ENCODE peak calls at places on chromosomes 1 and 21, in seven cellular contexts. One of them, this sample, is unnamed.

GRCh38 chr1:68470388-68470970 is 20.7 kb upstream of the RPE65 start:
- DNase-seq in mesenchymal stem cell: peak
- DNase-seq in mesendoderm: no peak
- DNase-seq in H1: no peak
- DNase-seq in H9: no peak
- DNase-seq in IMR-90: peak
- DNase-seq in neuronal stem cell: no peak
- DNase-seq in this sample: no peak

GRCh38 chr1:39174400-39175081 is 30.0 kb upstream of the MACF1 start:
- DNase-seq in IMR-90: no peak
- DNase-seq in H9: no peak
- DNase-seq in neuronal stem cell: no peak
- DNase-seq in mesendoderm: no peak
- DNase-seq in mesenchymal stem cell: peak
- DNase-seq in H1: no peak
- DNase-seq in this sample: no peak

GRCh38 chr1:215682232-215682631 is 115.1 kb downstream of the KCTD3 start:
- DNase-seq in neuronal stem cell: no peak
- DNase-seq in H1: no peak
- DNase-seq in IMR-90: peak
- DNase-seq in mesenchymal stem cell: no peak
- DNase-seq in H9: no peak
- DNase-seq in mesendoderm: no peak
- DNase-seq in this sample: no peak

GRCh38 chr1:20359451-20360330 is 69.0 kb downstream of the VWA5B1 start:
- DNase-seq in mesenchymal stem cell: no peak
- DNase-seq in H1: no peak
- DNase-seq in IMR-90: no peak
- DNase-seq in mesendoderm: no peak
- DNase-seq in neuronal stem cell: no peak
- DNase-seq in H9: no peak
- DNase-seq in this sample: no peak

GRCh38 chr1:192357904-192358303 is 41.1 kb downstream of the RGS21 start:
- DNase-seq in mesenchymal stem cell: no peak
- DNase-seq in H9: no peak
- DNase-seq in IMR-90: peak
- DNase-seq in H1: no peak
- DNase-seq in mesendoderm: no peak
- DNase-seq in neuronal stem cell: no peak
- DNase-seq in this sample: no peak

GRCh38 chr1:66553846-66554245 is 19.9 kb downstream of the SGIP1 start:
- DNase-seq in H9: no peak
- DNase-seq in neuronal stem cell: no peak
- DNase-seq in mesendoderm: no peak
- DNase-seq in mesenchymal stem cell: peak
- DNase-seq in IMR-90: peak
- DNase-seq in H1: no peak
- DNase-seq in this sample: no peak

GRCh38 chr1:18948048-18948912 is 8.2 kb downstream of the IFFO2 start:
- DNase-seq in IMR-90: no peak
- DNase-seq in H9: no peak
- DNase-seq in mesenchymal stem cell: peak
- DNase-seq in H1: no peak
- DNase-seq in mesendoderm: no peak
- DNase-seq in neuronal stem cell: no peak
- DNase-seq in this sample: no peak

GRCh38 chr1:243549108-243549507 is 293.3 kb downstream of the SDCCAG8 start:
- DNase-seq in mesendoderm: no peak
- DNase-seq in H9: no peak
- DNase-seq in neuronal stem cell: no peak
- DNase-seq in IMR-90: peak
- DNase-seq in H1: no peak
- DNase-seq in mesenchymal stem cell: peak
- DNase-seq in this sample: peak

GRCh38 chr1:43711049-43711448 is 3.7 kb downstream of the ST3GAL3 start:
- DNase-seq in neuronal stem cell: no peak
- DNase-seq in H1: no peak
- DNase-seq in H9: no peak
- DNase-seq in mesendoderm: no peak
- DNase-seq in IMR-90: peak
- DNase-seq in mesenchymal stem cell: peak
- DNase-seq in this sample: no peak

GRCh38 chr1:48693674-48694347 is 82.9 kb downstream of the BEND5 start:
- DNase-seq in mesenchymal stem cell: no peak
- DNase-seq in IMR-90: no peak
- DNase-seq in H9: no peak
- DNase-seq in H1: no peak
- DNase-seq in mesendoderm: no peak
- DNase-seq in neuronal stem cell: no peak
- DNase-seq in this sample: no peak

GRCh38 chr1:210633636-210634035 is 304.9 kb downstream of the HHAT start:
- DNase-seq in H9: no peak
- DNase-seq in mesendoderm: no peak
- DNase-seq in neuronal stem cell: no peak
- DNase-seq in H1: no peak
- DNase-seq in mesenchymal stem cell: no peak
- DNase-seq in IMR-90: no peak
- DNase-seq in this sample: no peak

GRCh38 chr1:72281144-72281543 is 1.2 kb downstream of the NEGR1 start:
- DNase-seq in neuronal stem cell: no peak
- DNase-seq in H9: no peak
- DNase-seq in mesendoderm: no peak
- DNase-seq in mesenchymal stem cell: peak
- DNase-seq in IMR-90: peak
- DNase-seq in H1: no peak
- DNase-seq in this sample: no peak

GRCh38 chr1:63073530-63074306 is 248.6 kb upstream of the FOXD3 start:
- DNase-seq in neuronal stem cell: peak
- DNase-seq in mesenchymal stem cell: no peak
- DNase-seq in mesendoderm: peak
- DNase-seq in H1: peak
- DNase-seq in IMR-90: no peak
- DNase-seq in H9: peak
- DNase-seq in this sample: no peak

GRCh38 chr21:46604975-46605758 is at the start of gene S100B:
- DNase-seq in mesendoderm: peak
- DNase-seq in neuronal stem cell: no peak
- DNase-seq in H1: peak
- DNase-seq in IMR-90: no peak
- DNase-seq in H9: peak
- DNase-seq in mesenchymal stem cell: no peak
- DNase-seq in this sample: no peak

GRCh38 chr1:38046333-38046883 is at the start of gene POU3F1:
- DNase-seq in neuronal stem cell: no peak
- DNase-seq in mesenchymal stem cell: no peak
- DNase-seq in H9: no peak
- DNase-seq in IMR-90: no peak
- DNase-seq in mesendoderm: no peak
- DNase-seq in H1: no peak
- DNase-seq in this sample: peak

GRCh38 chr1:219990782-219991510 is 55.4 kb downstream of the EPRS1 start:
- DNase-seq in H1: no peak
- DNase-seq in mesendoderm: peak
- DNase-seq in mesenchymal stem cell: peak
- DNase-seq in neuronal stem cell: peak
- DNase-seq in H9: no peak
- DNase-seq in IMR-90: peak
- DNase-seq in this sample: peak

GRCh38 chr1:171641076-171641864 is 11.2 kb downstream of the MYOC start:
- DNase-seq in H1: peak
- DNase-seq in mesenchymal stem cell: no peak
- DNase-seq in neuronal stem cell: no peak
- DNase-seq in H9: peak
- DNase-seq in IMR-90: no peak
- DNase-seq in mesendoderm: peak
- DNase-seq in this sample: no peak
- H3K27ac ChIP-seq in H1: no peak
- H3K27ac ChIP-seq in mesenchymal stem cell: no peak
- H3K27ac ChIP-seq in neuronal stem cell: no peak
- H3K27ac ChIP-seq in H9: no peak
- H3K27ac ChIP-seq in IMR-90: no peak
- H3K27ac ChIP-seq in mesendoderm: no peak
- H3K27ac ChIP-seq in this sample: no peak

GRCh38 chr1:52355436-52355835 is 10.6 kb downstream of the CC2D1B start:
- DNase-seq in H9: no peak
- DNase-seq in mesendoderm: no peak
- DNase-seq in mesenchymal stem cell: no peak
- DNase-seq in IMR-90: no peak
- DNase-seq in H1: no peak
- DNase-seq in neuronal stem cell: no peak
- DNase-seq in this sample: no peak

GRCh38 chr1:52358851-52359497 is 7.0 kb downstream of the CC2D1B start:
- DNase-seq in IMR-90: no peak
- DNase-seq in neuronal stem cell: no peak
- DNase-seq in mesenchymal stem cell: no peak
- DNase-seq in H9: no peak
- DNase-seq in H1: no peak
- DNase-seq in mesendoderm: no peak
- DNase-seq in this sample: no peak

GRCh38 chr1:52355847-52356505 is 10.0 kb downstream of the CC2D1B start:
- DNase-seq in mesenchymal stem cell: no peak
- DNase-seq in mesendoderm: no peak
- DNase-seq in H1: no peak
- DNase-seq in H9: no peak
- DNase-seq in neuronal stem cell: no peak
- DNase-seq in IMR-90: no peak
- DNase-seq in this sample: no peak

GRCh38 chr1:52357397-52357796 is 8.6 kb downstream of the CC2D1B start:
- DNase-seq in mesenchymal stem cell: no peak
- DNase-seq in IMR-90: no peak
- DNase-seq in H9: no peak
- DNase-seq in H1: no peak
- DNase-seq in neuronal stem cell: no peak
- DNase-seq in mesendoderm: no peak
- DNase-seq in this sample: no peak

DNA sequence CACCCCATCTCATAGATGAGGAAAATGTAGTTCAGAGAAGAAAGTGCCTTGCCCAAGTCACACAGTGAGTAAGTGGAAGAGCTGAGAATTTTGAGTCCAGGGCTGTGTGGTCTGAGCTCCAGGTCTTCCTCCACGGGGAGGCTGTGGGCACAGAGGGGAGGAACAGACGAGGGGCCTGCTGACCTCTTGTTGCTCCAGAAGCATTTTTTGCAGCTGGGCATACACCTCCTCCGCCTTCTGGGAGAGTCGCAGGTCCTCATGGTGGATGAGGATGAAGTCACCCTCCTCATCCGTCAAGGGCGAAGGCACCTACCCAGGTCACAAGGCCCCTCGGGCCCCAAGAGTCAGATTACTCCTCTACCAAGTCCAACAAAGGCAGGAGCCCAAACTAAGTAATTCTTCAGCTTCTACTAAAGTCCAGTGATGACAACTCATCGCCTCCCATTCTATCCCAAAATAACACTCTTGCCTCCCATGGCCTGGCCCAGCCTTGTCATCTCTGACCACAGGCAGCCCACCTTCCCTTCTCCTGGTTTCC is 9.1 kb downstream of the CC2D1B start:
- DNase-seq in H9: no peak
- DNase-seq in H1: no peak
- DNase-seq in IMR-90: no peak
- DNase-seq in mesendoderm: no peak
- DNase-seq in mesenchymal stem cell: no peak
- DNase-seq in neuronal stem cell: no peak
- DNase-seq in this sample: no peak
- H2BK5ac ChIP-seq in H9: no peak
- H2BK5ac ChIP-seq in H1: no peak
- H2BK5ac ChIP-seq in IMR-90: no peak
- H2BK5ac ChIP-seq in mesendoderm: no peak
- H2BK5ac ChIP-seq in mesenchymal stem cell: no peak
- H2BK5ac ChIP-seq in neuronal stem cell: no peak
- H2BK5ac ChIP-seq in this sample: no peak

GRCh38 chr1:30749691-30750583 is 7.6 kb downstream of the LAPTM5 start:
- DNase-seq in neuronal stem cell: no peak
- DNase-seq in mesenchymal stem cell: no peak
- DNase-seq in IMR-90: no peak
- DNase-seq in mesendoderm: no peak
- DNase-seq in H1: no peak
- DNase-seq in H9: no peak
- DNase-seq in this sample: no peak

GRCh38 chr1:30750751-30751291 is 6.8 kb downstream of the LAPTM5 start:
- DNase-seq in neuronal stem cell: no peak
- DNase-seq in H9: no peak
- DNase-seq in mesendoderm: no peak
- DNase-seq in IMR-90: no peak
- DNase-seq in mesenchymal stem cell: no peak
- DNase-seq in H1: no peak
- DNase-seq in this sample: no peak

GRCh38 chr1:30747028-30748008 is 10.3 kb downstream of the LAPTM5 start:
- DNase-seq in IMR-90: no peak
- DNase-seq in H1: no peak
- DNase-seq in mesenchymal stem cell: no peak
- DNase-seq in H9: no peak
- DNase-seq in neuronal stem cell: no peak
- DNase-seq in mesendoderm: no peak
- DNase-seq in this sample: no peak

GRCh38 chr1:30748098-30748698 is 9.4 kb downstream of the LAPTM5 start:
- DNase-seq in neuronal stem cell: no peak
- DNase-seq in H9: no peak
- DNase-seq in mesenchymal stem cell: no peak
- DNase-seq in H1: no peak
- DNase-seq in IMR-90: no peak
- DNase-seq in mesendoderm: no peak
- DNase-seq in this sample: no peak

DNA sequence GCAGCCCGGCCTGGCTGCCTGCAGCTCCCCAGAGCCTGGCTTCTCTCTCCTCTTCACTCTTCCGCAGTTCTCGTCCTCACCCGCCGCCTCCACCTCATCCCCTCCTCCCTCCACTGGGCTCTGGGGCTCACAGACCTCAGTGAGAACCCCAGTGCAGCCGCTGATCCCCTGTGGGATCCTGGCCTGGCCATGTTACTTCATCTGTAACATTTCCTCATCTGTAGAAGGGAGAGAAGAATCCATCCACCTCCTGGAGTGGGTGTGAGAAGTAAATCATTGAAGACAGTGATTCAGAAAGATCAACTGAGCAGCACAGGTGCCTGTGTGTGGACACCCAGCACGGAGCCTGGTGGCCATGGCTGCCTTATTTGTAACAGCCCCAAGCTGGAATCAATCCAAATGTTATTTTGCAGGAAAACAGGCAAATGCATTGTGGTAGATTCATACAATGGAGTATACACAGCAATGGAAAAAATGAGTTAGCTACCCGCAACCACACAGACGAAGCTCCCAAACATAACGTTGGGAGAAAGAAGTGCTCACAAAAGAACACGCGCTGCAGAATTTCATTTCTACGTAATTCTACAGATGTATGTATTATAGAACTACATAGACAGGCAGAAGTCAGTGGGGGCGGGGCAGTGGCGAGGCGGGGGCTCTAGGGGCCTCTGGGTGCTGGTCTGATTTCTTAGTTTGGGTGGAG is 8.7 kb downstream of the LAPTM5 start:
- DNase-seq in mesenchymal stem cell: peak
- DNase-seq in mesendoderm: no peak
- DNase-seq in H1: no peak
- DNase-seq in H9: no peak
- DNase-seq in IMR-90: no peak
- DNase-seq in neuronal stem cell: no peak
- DNase-seq in this sample: no peak
- H3K27ac ChIP-seq in mesenchymal stem cell: peak
- H3K27ac ChIP-seq in mesendoderm: no peak
- H3K27ac ChIP-seq in H1: no peak
- H3K27ac ChIP-seq in H9: no peak
- H3K27ac ChIP-seq in IMR-90: no peak
- H3K27ac ChIP-seq in neuronal stem cell: no peak
- H3K27ac ChIP-seq in this sample: no peak

GRCh38 chr1:93740141-93740540 is 58.5 kb upstream of the BCAR3 start:
- DNase-seq in mesenchymal stem cell: no peak
- DNase-seq in H1: no peak
- DNase-seq in H9: no peak
- DNase-seq in IMR-90: no peak
- DNase-seq in mesendoderm: no peak
- DNase-seq in neuronal stem cell: no peak
- DNase-seq in this sample: no peak
- H2BK5ac ChIP-seq in mesenchymal stem cell: no peak
- H2BK5ac ChIP-seq in H1: no peak
- H2BK5ac ChIP-seq in H9: no peak
- H2BK5ac ChIP-seq in IMR-90: peak
- H2BK5ac ChIP-seq in mesendoderm: no peak
- H2BK5ac ChIP-seq in neuronal stem cell: peak
- H2BK5ac ChIP-seq in this sample: no peak

This sample was measured in trophoblast cell.